ENCODE peak calls at places on chromosome 16, in six cellular contexts. I, W, K, M, Z and G are unnamed samples.

GRCh38 chr16:15701975-15702970 is 52.2 kb downstream of the NDE1 start:
- DNase-seq in M (no peak), Z (no peak), W (no peak), K (peak; percentile 82), I (no peak), G (peak; percentile 50)

GRCh38 chr16:66988197-66988788 is at the start of gene CES4A:
- DNase-seq in Z (peak; percentile 53), I (no peak), K (peak; percentile 73), W (no peak), M (no peak), G (no peak)

GRCh38 chr16:22685162-22685830 is 128.7 kb upstream of the HS3ST2 start:
- DNase-seq in I (no peak), K (no peak), M (no peak), W (no peak), Z (peak; percentile 38), G (no peak)

GRCh38 chr16:84950906-84951305 is 60.4 kb downstream of the ZDHHC7 start:
- DNase-seq in I (no peak), Z (no peak), W (no peak), M (peak; percentile 19), K (no peak), G (no peak)

GRCh38 chr16:72467157-72467759 is 295.3 kb upstream of the PMFBP1 start:
- DNase-seq in W (peak; percentile 26), K (peak; percentile 60), M (peak; percentile 5), Z (peak; percentile 46), I (no peak), G (peak; percentile 46)

GRCh38 chr16:69494993-69495392 is 70.6 kb downstream of the CYB5B start:
- DNase-seq in M (peak; percentile 41), W (no peak), K (no peak), I (peak; percentile 18), Z (no peak), G (no peak)

GRCh38 chr16:3051489-3051888 is 5.1 kb downstream of the MMP25 start:
- DNase-seq in M (no peak), W (no peak), Z (no peak), I (no peak), K (no peak), G (no peak)

GRCh38 chr16:52238710-52239109 is 308.2 kb downstream of the TOX3 start:
- DNase-seq in W (no peak), Z (no peak), K (no peak), I (no peak), M (no peak), G (no peak)

GRCh38 chr16:54136276-54136625 is 150.3 kb downstream of the IRX3 start:
- DNase-seq in I (no peak), M (no peak), Z (peak; percentile 50), W (no peak), K (peak; percentile 59), G (no peak)